ENCODE peak calls at places on chromosomes 3 and 15, in four cellular contexts. V, W, B and E are unnamed samples.

GRCh38 chr3:155449613-155450267 is 156.3 kb upstream of the STRIT1 start:
- DNase-seq in V (no peak), W (no peak), B (no peak), E (no peak)

GRCh38 chr15:66798426-66799061 is 96.5 kb downstream of the SMAD6 start:
- DNase-seq in V (no peak), W (peak; percentile 66), B (peak; percentile 68), E (no peak)

GRCh38 chr3:189096092-189096491 is 75.7 kb upstream of the TPRG1 start:
- DNase-seq in V (no peak), W (no peak), B (no peak), E (no peak)

GRCh38 chr3:13537926-13538325 is 11.0 kb upstream of the FBLN2 start:
- DNase-seq in V (no peak), W (no peak), B (peak; percentile 86), E (no peak)

GRCh38 chr15:39641187-39641889 is 60.5 kb downstream of the THBS1 start:
- DNase-seq in V (no peak), W (no peak), B (no peak), E (no peak)

GRCh38 chr15:55764398-55764797 is 21.4 kb upstream of the PRTG start:
- DNase-seq in V (no peak), W (no peak), B (no peak), E (no peak)

GRCh38 chr3:131756405-131756804 is 253.6 kb upstream of the MRPL3 start:
- DNase-seq in V (no peak), W (no peak), B (no peak), E (no peak)

GRCh38 chr15:92683511-92683834 is 27.9 kb upstream of the FAM174B start:
- DNase-seq in V (no peak), W (no peak), B (no peak), E (no peak)

GRCh38 chr15:79989682-79990081 is 18.7 kb upstream of the BCL2A1 start:
- DNase-seq in V (no peak), W (no peak), B (no peak), E (no peak)

GRCh38 chr3:127207727-127208482 is 15.0 kb downstream of the PRR23E start:
- DNase-seq in V (no peak), W (no peak), B (no peak), E (no peak)

GRCh38 chr3:78804251-78805037 is 963.4 kb downstream of the ROBO1 start:
- DNase-seq in V (no peak), W (no peak), B (no peak), E (no peak)

GRCh38 chr3:109018828-109019227 is 65.1 kb upstream of the GUCA1C start:
- DNase-seq in V (peak; percentile 7), W (no peak), B (no peak), E (no peak)

GRCh38 chr3:117853923-117854322 is 1144.3 kb downstream of the TUSC7 start:
- DNase-seq in V (no peak), W (peak; percentile 87), B (no peak), E (no peak)

GRCh38 chr3:10373686-10374261 is 52.9 kb upstream of the SEC13 start:
- DNase-seq in V (no peak), W (no peak), B (no peak), E (no peak)

GRCh38 chr3:169966951-169967915 is 626 bp downstream of the SEC62 start:
- DNase-seq in V (peak; percentile 67), W (peak; percentile 20), B (no peak), E (peak; percentile 43)

GRCh38 chr15:39417766-39418165 is 163.1 kb upstream of the THBS1 start:
- DNase-seq in V (no peak), W (no peak), B (no peak), E (no peak)

GRCh38 chr15:35305031-35305555 is 220.0 kb upstream of the NANOGP8 start:
- DNase-seq in V (no peak), W (peak; percentile 58), B (no peak), E (no peak)

GRCh38 chr15:96331942-96332853 is 1.7 kb downstream of the NR2F2 start:
- DNase-seq in V (no peak), W (no peak), B (no peak), E (no peak)

GRCh38 chr15:65085990-65086679 is 9.6 kb downstream of the KBTBD13 start:
- DNase-seq in V (peak; percentile 41), W (peak; percentile 12), B (no peak), E (peak; percentile 10)